ENCODE peak calls at places on chromosomes 1 and 21, in five cellular contexts. M is cardiac fibroblast; N is EL; C is stimulated activated CD4-positive, alpha-beta T cell treated with anti-CD3 and anti-CD28 coated beads, Interleukin-2, amount 100 ng/mL, for 4 hours; L is caudate nucleus. T is an unnamed sample.

GRCh38 chr1:40774266-40774998 is 9.2 kb upstream of the KCNQ4 start:
- DNase-seq in M (peak; percentile 41), N (peak; percentile 29), C (peak; percentile 57), L (no peak), T (peak; percentile 84)

GRCh38 chr1:12760256-12760795 is 13.2 kb upstream of the PRAMEF12 start:
- DNase-seq in M (no peak), N (no peak), C (no peak), L (no peak), T (no peak)

GRCh38 chr1:217910791-217911320 is 279.7 kb downstream of the SPATA17 start:
- DNase-seq in M (no peak), N (no peak), C (no peak), L (no peak), T (no peak)

GRCh38 chr1:72280714-72281113 is 1.6 kb downstream of the NEGR1 start:
- DNase-seq in M (peak; percentile 32), N (peak; percentile 33), C (no peak), L (no peak), T (no peak)

GRCh38 chr1:101071470-101071886 is 45.9 kb upstream of the DPH5 start:
- DNase-seq in M (peak; percentile 8), N (no peak), C (no peak), L (no peak), T (no peak)

GRCh38 chr1:91427741-91428140 is 23.1 kb upstream of the HFM1 start:
- DNase-seq in M (no peak), N (no peak), C (no peak), L (no peak), T (peak; percentile 58)

GRCh38 chr1:206814716-206815341 is 42.5 kb upstream of the IL10 start:
- DNase-seq in M (no peak), N (peak; percentile 67), C (no peak), L (no peak), T (no peak)

GRCh38 chr1:147772540-147772939 is 12.1 kb upstream of the GJA5 start:
- DNase-seq in M (no peak), N (no peak), C (no peak), L (no peak), T (no peak)

GRCh38 chr1:228084797-228085196 is 2.3 kb downstream of the ARF1 start:
- DNase-seq in M (no peak), N (no peak), C (no peak), L (no peak), T (no peak)

GRCh38 chr1:64956733-64957441 is 9.5 kb downstream of the JAK1 start:
- DNase-seq in M (no peak), N (no peak), C (no peak), L (no peak), T (no peak)

GRCh38 chr1:98331718-98332311 is 329.7 kb upstream of the SNX7 start:
- DNase-seq in M (no peak), N (no peak), C (no peak), L (no peak), T (no peak)

GRCh38 chr1:161367684-161368398 is at the start of gene CFAP126:
- DNase-seq in M (peak; percentile 90), N (peak; percentile 55), C (peak; percentile 22), L (no peak), T (peak; percentile 34)

GRCh38 chr1:236581528-236581927 is 22.8 kb downstream of the HEATR1 start:
- DNase-seq in M (no peak), N (no peak), C (no peak), L (no peak), T (no peak)

GRCh38 chr1:219772265-219773036 is 155.9 kb downstream of the SLC30A10 start:
- DNase-seq in M (no peak), N (no peak), C (no peak), L (no peak), T (no peak)

GRCh38 chr21:42315296-42315891 is at the start of gene TFF3:
- DNase-seq in M (no peak), N (no peak), C (no peak), L (no peak), T (no peak)

GRCh38 chr1:118783095-118783758 is 204.9 kb downstream of the TBX15 start:
- DNase-seq in M (no peak), N (no peak), C (no peak), L (no peak), T (no peak)

GRCh38 chr1:46549697-46550681 is 1.5 kb downstream of the KNCN start:
- DNase-seq in M (peak; percentile 61), N (peak; percentile 24), C (no peak), L (peak; percentile 69), T (peak; percentile 54)

GRCh38 chr1:158998781-158999161 is 10.9 kb upstream of the IFI16 start:
- DNase-seq in M (peak; percentile 80), N (peak; percentile 66), C (peak; percentile 32), L (peak; percentile 10), T (peak; percentile 50)